ENCODE peak calls at places on chromosomes 6 and 20, in nine cellular contexts. One of them, this sample, is unnamed.

GRCh38 chr6:90241229-90241873 is 55.3 kb downstream of the BACH2 start:
- DNase-seq in cardiac muscle cell: no peak
- DNase-seq in A549: no peak
- DNase-seq in OCI-LY7: no peak
- DNase-seq in lower lobe of right lung: no peak
- DNase-seq in psoas muscle: no peak
- DNase-seq in upper lobe of right lung: no peak
- DNase-seq in mammary epithelial cell: no peak
- DNase-seq in heart left ventricle: no peak
- DNase-seq in this sample: no peak

GRCh38 chr20:25199473-25200265 is 4.2 kb downstream of the ENTPD6 start:
- DNase-seq in cardiac muscle cell: no peak
- DNase-seq in A549: no peak
- DNase-seq in OCI-LY7: no peak
- DNase-seq in lower lobe of right lung: no peak
- DNase-seq in psoas muscle: no peak
- DNase-seq in upper lobe of right lung: no peak
- DNase-seq in mammary epithelial cell: no peak
- DNase-seq in heart left ventricle: no peak
- DNase-seq in this sample: no peak

GRCh38 chr6:33936911-33937310 is 133.1 kb upstream of the MLN start:
- DNase-seq in cardiac muscle cell: peak; percentile 13
- DNase-seq in A549: no peak
- DNase-seq in OCI-LY7: no peak
- DNase-seq in lower lobe of right lung: peak; percentile 5
- DNase-seq in psoas muscle: no peak
- DNase-seq in upper lobe of right lung: no peak
- DNase-seq in mammary epithelial cell: no peak
- DNase-seq in heart left ventricle: no peak
- DNase-seq in this sample: no peak

GRCh38 chr6:44154067-44154466 is 4.6 kb upstream of the CAPN11 start:
- DNase-seq in cardiac muscle cell: no peak
- DNase-seq in A549: no peak
- DNase-seq in OCI-LY7: no peak
- DNase-seq in lower lobe of right lung: no peak
- DNase-seq in psoas muscle: no peak
- DNase-seq in upper lobe of right lung: no peak
- DNase-seq in mammary epithelial cell: no peak
- DNase-seq in heart left ventricle: no peak
- DNase-seq in this sample: no peak

GRCh38 chr6:163844761-163845160 is 430.2 kb downstream of the QKI start:
- DNase-seq in cardiac muscle cell: no peak
- DNase-seq in A549: no peak
- DNase-seq in OCI-LY7: no peak
- DNase-seq in lower lobe of right lung: no peak
- DNase-seq in psoas muscle: no peak
- DNase-seq in upper lobe of right lung: no peak
- DNase-seq in mammary epithelial cell: no peak
- DNase-seq in heart left ventricle: no peak
- DNase-seq in this sample: no peak

GRCh38 chr6:11242709-11243108 is 10.2 kb upstream of the NEDD9 start:
- DNase-seq in cardiac muscle cell: peak; percentile 33
- DNase-seq in A549: no peak
- DNase-seq in OCI-LY7: no peak
- DNase-seq in lower lobe of right lung: no peak
- DNase-seq in psoas muscle: no peak
- DNase-seq in upper lobe of right lung: no peak
- DNase-seq in mammary epithelial cell: no peak
- DNase-seq in heart left ventricle: no peak
- DNase-seq in this sample: no peak

GRCh38 chr20:25496968-25497401 is 88.3 kb downstream of the NINL start:
- DNase-seq in cardiac muscle cell: no peak
- DNase-seq in A549: no peak
- DNase-seq in OCI-LY7: no peak
- DNase-seq in lower lobe of right lung: no peak
- DNase-seq in psoas muscle: no peak
- DNase-seq in upper lobe of right lung: no peak
- DNase-seq in mammary epithelial cell: peak; percentile 93
- DNase-seq in heart left ventricle: no peak
- DNase-seq in this sample: no peak

GRCh38 chr20:25551413-25552210 is 33.7 kb downstream of the NINL start:
- DNase-seq in cardiac muscle cell: no peak
- DNase-seq in A549: no peak
- DNase-seq in OCI-LY7: no peak
- DNase-seq in lower lobe of right lung: no peak
- DNase-seq in psoas muscle: no peak
- DNase-seq in upper lobe of right lung: no peak
- DNase-seq in mammary epithelial cell: no peak
- DNase-seq in heart left ventricle: no peak
- DNase-seq in this sample: no peak

GRCh38 chr20:38670786-38671185 is 53.5 kb upstream of the SLC32A1 start:
- DNase-seq in cardiac muscle cell: no peak
- DNase-seq in A549: no peak
- DNase-seq in OCI-LY7: no peak
- DNase-seq in lower lobe of right lung: no peak
- DNase-seq in psoas muscle: no peak
- DNase-seq in upper lobe of right lung: no peak
- DNase-seq in mammary epithelial cell: no peak
- DNase-seq in heart left ventricle: no peak
- DNase-seq in this sample: no peak

GRCh38 chr20:36493013-36493800 is 48.1 kb upstream of the MYL9 start:
- DNase-seq in cardiac muscle cell: no peak
- DNase-seq in A549: no peak
- DNase-seq in OCI-LY7: peak; percentile 31
- DNase-seq in lower lobe of right lung: no peak
- DNase-seq in psoas muscle: no peak
- DNase-seq in upper lobe of right lung: no peak
- DNase-seq in mammary epithelial cell: no peak
- DNase-seq in heart left ventricle: no peak
- DNase-seq in this sample: peak; percentile 51
- TF ChIP-seq CTCF in cardiac muscle cell: peak; percentile 20
- TF ChIP-seq CTCF in A549: peak; percentile 37
- TF ChIP-seq CTCF in OCI-LY7: peak; percentile 65
- TF ChIP-seq CTCF in lower lobe of right lung: peak; percentile 41
- TF ChIP-seq CTCF in psoas muscle: peak; percentile 18
- TF ChIP-seq CTCF in upper lobe of right lung: peak; percentile 36
- TF ChIP-seq CTCF in mammary epithelial cell: peak; percentile 42
- TF ChIP-seq CTCF in heart left ventricle: peak; percentile 12
- TF ChIP-seq CTCF in this sample: no peak

DNA sequence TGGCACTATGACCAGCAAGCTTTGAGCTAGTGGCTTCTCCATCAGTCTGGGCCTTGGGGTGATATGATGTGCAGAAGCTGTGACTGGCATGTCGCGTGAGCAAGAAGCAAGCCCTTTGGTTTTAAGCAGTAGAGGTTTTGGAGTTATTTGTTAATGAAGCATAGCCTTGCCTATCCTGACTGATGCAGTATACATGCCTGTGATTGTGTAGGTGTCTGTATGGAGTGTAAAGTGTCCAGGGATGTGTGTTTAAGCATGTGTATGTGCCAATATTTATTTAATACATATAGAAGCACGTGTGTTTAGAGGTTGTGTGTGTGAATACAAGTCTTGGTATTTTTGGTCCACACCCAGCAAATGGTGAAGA is 61.0 kb upstream of the CCDC167 start:
- DNase-seq in cardiac muscle cell: no peak
- DNase-seq in A549: no peak
- DNase-seq in OCI-LY7: no peak
- DNase-seq in lower lobe of right lung: no peak
- DNase-seq in psoas muscle: no peak
- DNase-seq in upper lobe of right lung: no peak
- DNase-seq in mammary epithelial cell: no peak
- DNase-seq in heart left ventricle: no peak
- DNase-seq in this sample: no peak
- H3K4me3 ChIP-seq in cardiac muscle cell: no peak overlapping the region
- H3K4me3 ChIP-seq in A549: no peak overlapping the region
- H3K4me3 ChIP-seq in OCI-LY7: no peak overlapping the region
- H3K4me3 ChIP-seq in lower lobe of right lung: no peak overlapping the region
- H3K4me3 ChIP-seq in psoas muscle: no peak overlapping the region
- H3K4me3 ChIP-seq in upper lobe of right lung: no peak overlapping the region
- H3K4me3 ChIP-seq in mammary epithelial cell: no peak overlapping the region
- H3K4me3 ChIP-seq in heart left ventricle: no peak overlapping the region
- H3K4me3 ChIP-seq in this sample: no peak overlapping the region

DNA sequence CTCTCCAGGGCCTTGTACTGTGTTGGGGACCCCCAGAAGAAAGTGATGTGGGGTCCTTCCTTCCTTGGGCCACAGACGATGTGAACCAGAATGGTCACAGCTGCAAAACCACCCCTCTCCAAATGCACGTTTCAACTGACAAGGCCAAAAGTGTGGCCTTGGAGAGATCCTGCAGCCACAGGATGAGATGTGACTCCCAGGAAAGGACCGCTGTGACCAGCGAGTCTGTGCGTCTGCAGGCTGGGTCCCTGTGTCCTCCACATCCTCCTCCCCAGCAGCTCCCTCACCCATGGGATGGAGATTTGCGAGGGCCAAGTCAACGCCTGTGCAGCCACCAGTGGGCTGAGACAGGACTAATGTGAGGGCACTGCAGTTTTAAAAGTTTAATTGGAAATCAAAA is 247.0 kb downstream of the ERMARD start:
- DNase-seq in cardiac muscle cell: no peak
- DNase-seq in A549: no peak
- DNase-seq in OCI-LY7: no peak
- DNase-seq in lower lobe of right lung: no peak
- DNase-seq in psoas muscle: no peak
- DNase-seq in upper lobe of right lung: peak; percentile 41
- DNase-seq in mammary epithelial cell: no peak
- DNase-seq in heart left ventricle: no peak
- DNase-seq in this sample: no peak
- H3K9me3 ChIP-seq in cardiac muscle cell: no peaks in the 10 kb centered on the region
- H3K9me3 ChIP-seq in A549: no peaks in the 10 kb centered on the region
- H3K9me3 ChIP-seq in OCI-LY7: no peaks in the 10 kb centered on the region
- H3K9me3 ChIP-seq in lower lobe of right lung: peaks cover 4% of the 10 kb centered on the region
- H3K9me3 ChIP-seq in psoas muscle: no peaks in the 10 kb centered on the region
- H3K9me3 ChIP-seq in upper lobe of right lung: no peaks in the 10 kb centered on the region
- H3K9me3 ChIP-seq in mammary epithelial cell: peaks cover 7% of the 10 kb centered on the region
- H3K9me3 ChIP-seq in heart left ventricle: no peaks in the 10 kb centered on the region
- H3K9me3 ChIP-seq in this sample: no peaks in the 10 kb centered on the region

DNA sequence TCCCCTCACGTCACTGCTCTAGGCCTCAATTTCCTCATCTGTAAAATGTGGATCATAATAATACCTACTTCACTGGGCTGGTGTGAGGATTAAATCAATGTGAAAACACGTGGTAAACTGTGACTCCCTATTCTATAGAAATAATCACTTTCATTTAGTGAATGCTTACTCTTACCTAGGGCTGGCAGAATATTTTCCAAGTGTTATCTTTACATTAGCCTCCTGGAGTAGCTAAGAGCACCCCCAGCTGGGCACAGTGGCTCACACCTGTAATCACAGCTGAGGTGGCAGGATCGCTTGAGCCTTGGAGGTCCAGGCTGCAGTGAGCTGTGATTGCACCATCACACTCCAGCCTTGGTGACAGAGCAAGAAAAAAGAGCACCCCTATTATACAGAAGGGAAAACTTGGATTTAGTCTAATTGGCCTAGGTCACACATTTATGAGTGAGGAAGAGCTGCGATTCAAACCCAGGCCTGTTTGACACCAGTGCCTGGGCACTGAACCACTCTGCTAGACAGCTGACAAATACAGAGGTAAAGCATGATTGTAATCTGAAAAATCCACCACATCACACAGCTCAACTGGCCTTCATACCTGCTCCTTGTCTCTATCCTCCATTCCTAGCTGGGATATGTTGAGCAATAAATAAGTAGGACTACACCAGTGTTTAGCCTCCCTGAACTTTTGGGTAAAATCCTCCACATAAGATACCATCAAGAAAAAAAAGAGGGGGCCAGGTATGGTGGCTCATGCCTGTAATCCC is 1.4 kb upstream of the SNTA1 start:
- DNase-seq in cardiac muscle cell: no peak
- DNase-seq in A549: no peak
- DNase-seq in OCI-LY7: peak; percentile 82
- DNase-seq in lower lobe of right lung: no peak
- DNase-seq in psoas muscle: no peak
- DNase-seq in upper lobe of right lung: no peak
- DNase-seq in mammary epithelial cell: no peak
- DNase-seq in heart left ventricle: peak; percentile 49
- DNase-seq in this sample: peak; percentile 32
- TF ChIP-seq CTCF in cardiac muscle cell: no peak
- TF ChIP-seq CTCF in A549: peak; percentile 43
- TF ChIP-seq CTCF in OCI-LY7: peak; percentile 89
- TF ChIP-seq CTCF in lower lobe of right lung: no peak
- TF ChIP-seq CTCF in psoas muscle: peak; percentile 51
- TF ChIP-seq CTCF in upper lobe of right lung: no peak
- TF ChIP-seq CTCF in mammary epithelial cell: peak; percentile 59
- TF ChIP-seq CTCF in heart left ventricle: no peak
- TF ChIP-seq CTCF in this sample: no peak

This sample was measured in colonic mucosa.